ENCODE peak calls at places on chromosomes 16 and 17, in six cellular contexts. M, O, A, V, P and L are unnamed samples.

GRCh38 chr17:81054881-81055370 is 20.0 kb downstream of the BAIAP2 start:
- DNase-seq in A (no peak), V (no peak), O (no peak), P (no peak), M (no peak), L (no peak)

GRCh38 chr17:74452027-74452840 is 14.2 kb upstream of the CD300A start:
- DNase-seq in P (no peak), V (no peak), M (peak; percentile 47), O (no peak), A (no peak), L (no peak)

GRCh38 chr16:66137853-66138252 is 228.6 kb upstream of the CDH5 start:
- DNase-seq in V (no peak), O (no peak), M (no peak), P (no peak), A (no peak), L (no peak)

GRCh38 chr16:88978608-88979346 is 1.8 kb upstream of the CBFA2T3 start:
- DNase-seq in A (no peak), V (no peak), O (no peak), M (no peak), P (no peak), L (peak; percentile 75)

GRCh38 chr17:20284575-20284974 is 182.8 kb downstream of the LGALS9B start:
- DNase-seq in V (no peak), M (no peak), O (no peak), P (no peak), A (no peak), L (no peak)

GRCh38 chr17:17817552-17817947 is 19.2 kb downstream of the SREBF1 start:
- DNase-seq in A (no peak), M (no peak), V (no peak), P (no peak), O (no peak), L (no peak)

GRCh38 chr16:15548482-15548891 is 94.5 kb downstream of the MARF1 start:
- DNase-seq in V (no peak), M (no peak), O (peak; percentile 18), A (no peak), P (no peak), L (no peak)

GRCh38 chr17:82963104-82963950 is 116.1 kb upstream of the METRNL start:
- DNase-seq in P (peak; percentile 88), M (peak; percentile 91), A (no peak), V (peak; percentile 86), O (peak; percentile 69), L (no peak)

GRCh38 chr16:79390481-79391051 is 210.0 kb downstream of the MAF start:
- DNase-seq in A (no peak), O (no peak), P (no peak), V (no peak), M (no peak), L (no peak)

GRCh38 chr17:1658100-1658499 is 8.4 kb upstream of the RILP start:
- DNase-seq in M (peak; percentile 13), A (no peak), P (no peak), V (no peak), O (no peak), L (no peak)

GRCh38 chr16:21959050-21959449 is 5.9 kb downstream of the UQCRC2 start:
- DNase-seq in A (no peak), O (no peak), V (no peak), M (no peak), P (no peak), L (no peak)

GRCh38 chr17:13728751-13729150 is 127.0 kb upstream of the HS3ST3A1 start:
- DNase-seq in V (no peak), A (no peak), O (no peak), P (no peak), M (no peak), L (no peak)

GRCh38 chr17:12078791-12079190 is 58.1 kb downstream of the MAP2K4 start:
- DNase-seq in M (no peak), P (no peak), O (peak; percentile 76), A (no peak), V (no peak), L (no peak)

GRCh38 chr16:15041260-15042011 is 14.4 kb downstream of the NTAN1 start:
- DNase-seq in V (peak; percentile 81), A (no peak), M (peak; percentile 87), O (peak; percentile 26), P (peak; percentile 83), L (no peak)

GRCh38 chr17:50035421-50035879 is 20.5 kb upstream of the ITGA3 start:
- DNase-seq in V (no peak), P (peak; percentile 57), A (no peak), M (no peak), O (no peak), L (no peak)

GRCh38 chr17:65629234-65629690 is 67.8 kb upstream of the AXIN2 start:
- DNase-seq in P (no peak), A (no peak), O (no peak), M (no peak), V (no peak), L (no peak)

GRCh38 chr17:32913593-32913992 is 14.4 kb upstream of the TMEM98 start:
- DNase-seq in P (no peak), M (no peak), O (no peak), V (no peak), A (no peak), L (no peak)

GRCh38 chr16:11580451-11581086 is 6.2 kb downstream of the LITAF start:
- DNase-seq in P (no peak), M (no peak), O (no peak), A (no peak), V (peak; percentile 9), L (no peak)

GRCh38 chr17:13273744-13274295 is 256.0 kb upstream of the ELAC2 start:
- DNase-seq in M (no peak), A (no peak), P (no peak), O (no peak), V (no peak), L (no peak)

GRCh38 chr16:4288148-4288921 is 15.5 kb upstream of the TFAP4 start:
- DNase-seq in A (no peak), O (no peak), P (peak; percentile 75), M (peak; percentile 91), V (peak; percentile 73), L (peak; percentile 78)

GRCh38 chr17:75601057-75601987 is 13.7 kb downstream of the MYO15B start:
- DNase-seq in M (peak; percentile 77), V (peak; percentile 44), A (no peak), P (no peak), O (peak; percentile 28), L (peak; percentile 51)

GRCh38 chr17:39244600-39245570 is 19.1 kb upstream of the STAC2 start:
- DNase-seq in V (peak; percentile 77), P (peak; percentile 80), A (peak; percentile 24), O (peak; percentile 76), M (peak; percentile 86), L (peak; percentile 76)

GRCh38 chr17:3843935-3844516 is 2.0 kb downstream of the NCBP3 start:
- DNase-seq in V (no peak), O (no peak), M (no peak), P (no peak), A (no peak), L (no peak)

GRCh38 chr17:82458130-82458884 is at the start of gene NARF:
- DNase-seq in V (peak; percentile 99), M (peak; percentile 98), P (peak; percentile 98), A (peak; percentile 85), O (peak; percentile 97), L (peak; percentile 95)

GRCh38 chr16:11251525-11252481 is 4.2 kb downstream of the SOCS1 start:
- DNase-seq in P (peak; percentile 44), A (no peak), M (peak; percentile 54), V (no peak), O (peak; percentile 66), L (no peak)

GRCh38 chr16:84451781-84452180 is 52.7 kb downstream of the MEAK7 start:
- DNase-seq in O (no peak), M (no peak), A (no peak), V (no peak), P (no peak), L (no peak)

GRCh38 chr17:82013772-82014321 is 8.8 kb downstream of the CENPX start:
- DNase-seq in O (no peak), M (no peak), P (peak; percentile 70), A (no peak), V (peak; percentile 56), L (no peak)

GRCh38 chr17:44219636-44220210 is at the start of gene UBTF:
- DNase-seq in O (peak; percentile 36), M (peak; percentile 87), P (peak; percentile 70), A (no peak), V (peak; percentile 80), L (peak; percentile 69)
- TF ChIP-seq CTCF in O (peak; percentile 2), M (no peak), P (no peak), A (no peak), V (no peak), L (no peak)

GRCh38 chr16:67393111-67393789 is at the start of gene TPPP3:
- DNase-seq in O (peak; percentile 83), M (peak; percentile 94), P (peak; percentile 90), A (no peak), V (peak; percentile 92), L (no peak)
- TF ChIP-seq CTCF in O (peak; percentile 84), M (peak; percentile 88), P (peak; percentile 78), A (peak; percentile 65), V (peak; percentile 83), L (no peak)

GRCh38 chr17:78575340-78575739 is 1.9 kb downstream of the DNAH17 start:
- DNase-seq in V (no peak), P (no peak), M (peak; percentile 5), A (no peak), O (no peak), L (no peak)

GRCh38 chr17:78572277-78573205 is 4.7 kb downstream of the DNAH17 start:
- DNase-seq in V (no peak), A (no peak), P (no peak), M (peak; percentile 27), O (no peak), L (no peak)

GRCh38 chr17:78575899-78576298 is 1.3 kb downstream of the DNAH17 start:
- DNase-seq in M (peak; percentile 21), A (no peak), V (no peak), P (no peak), O (no peak), L (no peak)

GRCh38 chr17:78576389-78577112 is 645 bp downstream of the DNAH17 start:
- DNase-seq in A (no peak), M (peak; percentile 66), O (no peak), P (no peak), V (peak; percentile 32), L (no peak)

DNA sequence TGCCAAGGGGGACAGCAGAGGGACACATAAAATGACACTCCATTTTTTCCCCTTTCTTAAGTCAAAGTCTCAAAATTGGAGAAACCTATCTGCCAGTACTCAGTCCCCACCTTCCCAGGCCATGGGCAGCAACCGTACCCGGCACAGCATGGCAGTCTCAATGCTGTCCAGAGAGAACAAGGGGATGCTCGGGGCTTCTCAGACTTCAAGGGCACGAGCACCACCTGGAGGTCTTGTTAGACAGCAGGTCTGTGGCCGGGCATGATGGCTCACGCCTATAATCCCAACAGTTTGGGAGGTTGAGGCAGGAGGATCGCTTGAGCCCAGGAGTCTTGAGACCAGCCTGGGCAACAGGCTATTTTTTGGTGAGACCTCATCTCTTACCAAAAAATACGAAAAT is 3.2 kb downstream of the DNAH17 start:
- DNase-seq in V (no peak), A (no peak), P (no peak), M (peak; percentile 22), O (no peak), L (no peak)
- TF ChIP-seq CTCF in V (no peak), A (no peak), P (no peak), M (no peak), O (no peak), L (no peak)

DNA sequence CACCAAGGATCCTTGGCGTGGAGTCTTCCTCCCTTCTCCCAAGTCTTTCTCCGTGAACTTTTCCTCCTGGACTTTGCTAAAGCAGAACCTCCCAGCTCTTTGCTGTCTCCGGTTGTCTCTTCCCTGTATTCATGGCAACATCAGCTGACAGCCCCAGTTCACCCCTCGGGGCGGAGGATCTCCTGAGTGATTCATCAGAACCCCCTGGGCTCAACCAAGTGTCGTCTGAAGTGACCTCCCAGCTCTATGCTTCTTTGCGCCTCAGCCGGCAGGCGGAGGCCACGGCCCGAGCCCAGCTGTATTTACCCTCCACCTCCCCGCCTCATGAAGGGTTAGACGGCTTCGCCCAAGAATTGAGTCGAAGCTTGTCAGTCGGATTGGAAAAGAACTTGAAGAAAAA is 943 bp downstream of the CNTROB start:
- DNase-seq in A (no peak), P (peak; percentile 63), V (no peak), M (no peak), O (peak; percentile 68), L (peak; percentile 23)
- TF ChIP-seq CTCF in A (no peak), P (no peak), V (no peak), M (no peak), O (peak; percentile 56), L (no peak)